ENCODE peak calls at places on chromosomes 2 and 18, in six cellular contexts. I is A549, H is GM12878, Z is K562, A is endothelial cell of umbilical vein, D is HepG2. S is an unnamed sample.

GRCh38 chr2:174546519-174547506 is 50.8 kb downstream of the WIPF1 start:
- DNase-seq in D (peak), I (no peak), A (peak), Z (peak), H (no peak), S (peak)

GRCh38 chr2:230932556-230933511 is 7.8 kb upstream of the GPR55 start:
- DNase-seq in H (no peak), Z (no peak), A (no peak), D (no peak), I (no peak), S (peak)

GRCh38 chr2:214203744-214204289 is 207.0 kb upstream of the VWC2L start:
- DNase-seq in I (no peak), A (no peak), H (no peak), D (no peak), Z (no peak), S (peak)

GRCh38 chr2:24682357-24682756 is 110.8 kb downstream of the PTRHD1 start:
- DNase-seq in H (no peak), A (peak), Z (no peak), I (no peak), D (no peak), S (no peak)

GRCh38 chr18:59383831-59384230 is 24.8 kb upstream of the LMAN1 start:
- DNase-seq in I (no peak), D (no peak), Z (no peak), H (no peak), A (no peak), S (no peak)

GRCh38 chr2:15609341-15610042 is 17.8 kb downstream of the DDX1 start:
- DNase-seq in A (no peak), D (no peak), H (no peak), Z (no peak), I (no peak), S (no peak)

GRCh38 chr18:56043691-56044090 is 455.7 kb upstream of the TCF4 start:
- DNase-seq in A (peak), I (no peak), Z (no peak), H (no peak), D (no peak), S (no peak)

GRCh38 chr2:3196716-3197115 is 180.9 kb downstream of the EIPR1 start:
- DNase-seq in H (no peak), D (no peak), Z (no peak), A (no peak), I (no peak), S (no peak)

GRCh38 chr2:28394331-28394877 is 1.7 kb downstream of the FOSL2 start:
- DNase-seq in D (no peak), A (peak), I (no peak), Z (no peak), H (no peak), S (peak)

GRCh38 chr2:83459456-83459855 is 999.6 kb downstream of the SUCLG1 start:
- DNase-seq in A (no peak), D (no peak), Z (no peak), I (no peak), H (no peak), S (peak)

GRCh38 chr2:238947920-238948710 is 100.2 kb downstream of the TWIST2 start:
- DNase-seq in I (peak), H (no peak), Z (no peak), D (peak), A (peak), S (peak)

GRCh38 chr2:42180300-42180699 is 11.1 kb downstream of the EML4 start:
- DNase-seq in H (no peak), I (no peak), D (no peak), A (no peak), Z (no peak), S (no peak)

GRCh38 chr2:10355471-10356458 is 53.1 kb downstream of the HPCAL1 start:
- DNase-seq in Z (no peak), H (no peak), I (no peak), A (no peak), D (no peak), S (no peak)

GRCh38 chr2:64804651-64805050 is 150.9 kb upstream of the SERTAD2 start:
- DNase-seq in A (no peak), I (no peak), H (no peak), Z (no peak), D (no peak), S (no peak)

GRCh38 chr2:108491848-108492247 is 42.4 kb upstream of the LIMS1 start:
- DNase-seq in H (no peak), Z (no peak), A (no peak), I (no peak), D (no peak), S (no peak)

GRCh38 chr18:24790347-24790746 is 329.9 kb downstream of the HRH4 start:
- DNase-seq in I (no peak), A (no peak), H (no peak), Z (no peak), D (no peak), S (no peak)

GRCh38 chr2:3467654-3468053 is 51.7 kb downstream of the ADI1 start:
- DNase-seq in Z (no peak), I (no peak), H (no peak), D (no peak), A (no peak), S (no peak)

GRCh38 chr18:66635342-66635741 is 31.5 kb upstream of the CDH19 start:
- DNase-seq in A (no peak), D (no peak), H (no peak), I (no peak), Z (no peak), S (no peak)

GRCh38 chr2:46134531-46135229 is 162.5 kb upstream of the EPAS1 start:
- DNase-seq in Z (no peak), I (no peak), D (no peak), A (no peak), H (no peak), S (no peak)

GRCh38 chr18:61635901-61636528 is 256.8 kb downstream of the RNF152 start:
- DNase-seq in H (no peak), I (no peak), Z (peak), A (peak), D (peak), S (peak)

GRCh38 chr2:199862779-199863178 is 11.8 kb upstream of the FTCDNL1 start:
- DNase-seq in H (no peak), Z (no peak), D (no peak), A (no peak), I (no peak), S (no peak)

GRCh38 chr18:13558132-13558531 is 168.2 kb downstream of the FAM210A start:
- DNase-seq in I (peak), H (no peak), A (peak), Z (peak), D (peak), S (peak)

GRCh38 chr2:95296036-95296435 is 1.1 kb upstream of the KCNIP3 start:
- DNase-seq in A (no peak), D (no peak), I (no peak), H (no peak), Z (no peak), S (no peak)

GRCh38 chr2:157438907-157439791 is 4.7 kb downstream of the CYTIP start:
- DNase-seq in D (no peak), H (no peak), I (no peak), A (no peak), Z (no peak), S (peak)

GRCh38 chr2:239214725-239215124 is 186.1 kb downstream of the HDAC4 start:
- DNase-seq in Z (no peak), A (no peak), D (no peak), H (no peak), I (no peak), S (no peak)

GRCh38 chr2:27954771-27955384 is 64.3 kb downstream of the BABAM2 start:
- DNase-seq in D (peak), H (peak), Z (no peak), I (peak), A (peak), S (peak)

GRCh38 chr18:33472554-33472953 is 32.0 kb upstream of the CCDC178 start:
- DNase-seq in Z (no peak), A (no peak), H (no peak), I (no peak), D (no peak), S (no peak)

GRCh38 chr2:96276787-96277499 is 10.9 kb downstream of the CIAO1 start:
- DNase-seq in D (no peak), A (no peak), I (no peak), H (no peak), Z (no peak), S (no peak)

GRCh38 chr18:35736696-35737095 is 155.2 kb downstream of the GALNT1 start:
- DNase-seq in Z (no peak), D (no peak), A (no peak), I (no peak), H (no peak), S (no peak)

GRCh38 chr2:172887280-172887679 is 151.6 kb downstream of the RAPGEF4 start:
- DNase-seq in A (no peak), H (no peak), Z (no peak), D (no peak), I (no peak), S (no peak)

GRCh38 chr2:138922973-138923563 is 142.9 kb upstream of the NXPH2 start:
- DNase-seq in H (no peak), Z (no peak), I (no peak), D (peak), A (peak), S (peak)

GRCh38 chr2:96631804-96632435 is 6.2 kb downstream of the KANSL3 start:
- DNase-seq in A (no peak), H (no peak), I (no peak), Z (no peak), D (peak), S (no peak)

GRCh38 chr2:61938511-61938910 is 33.0 kb downstream of the COMMD1 start:
- DNase-seq in H (no peak), A (no peak), Z (no peak), D (no peak), I (no peak), S (no peak)

GRCh38 chr2:224190871-224191270 is 151.8 kb upstream of the SERPINE2 start:
- DNase-seq in I (no peak), Z (no peak), H (no peak), A (no peak), D (no peak), S (no peak)
- TF ChIP-seq MYC in I (no peak), Z (no peak), H (no peak), A (no peak), D (no peak), S (no peak)

GRCh38 chr2:67834482-67834881 is 228.3 kb downstream of the C1D start:
- DNase-seq in I (no peak), H (no peak), D (no peak), A (no peak), Z (no peak), S (no peak)

GRCh38 chr2:67833632-67834031 is 229.2 kb downstream of the C1D start:
- DNase-seq in I (no peak), D (no peak), A (no peak), H (no peak), Z (no peak), S (no peak)

GRCh38 chr2:67836861-67837260 is 225.9 kb downstream of the C1D start:
- DNase-seq in Z (no peak), I (no peak), H (no peak), A (no peak), D (no peak), S (no peak)

GRCh38 chr2:67838205-67838604 is 224.6 kb downstream of the C1D start:
- DNase-seq in A (no peak), Z (no peak), H (no peak), I (no peak), D (no peak), S (no peak)

DNA sequence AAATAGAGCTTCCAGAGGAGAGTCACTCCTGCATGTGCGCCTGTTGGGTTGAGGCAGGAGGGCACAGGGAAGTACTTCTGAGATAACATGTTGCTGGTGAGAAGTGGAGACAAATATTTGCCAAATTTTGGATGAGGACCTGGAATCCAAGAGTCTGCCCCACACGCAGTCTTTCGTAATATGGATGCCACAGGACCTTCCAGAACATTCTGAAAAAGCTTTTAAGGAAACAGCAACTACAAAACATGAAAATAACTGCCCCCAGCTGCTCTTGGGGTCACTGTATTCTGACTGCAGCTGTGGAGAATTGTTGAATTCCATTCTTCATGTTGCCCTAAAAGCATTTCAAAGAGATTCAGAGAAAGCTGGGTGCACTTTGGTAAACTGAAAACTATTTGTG is 227.5 kb downstream of the C1D start:
- DNase-seq in I (no peak), H (no peak), D (no peak), Z (no peak), A (no peak), S (no peak)
- TF ChIP-seq POLR2A in I (no peak), H (no peak), D (no peak), Z (no peak), A (no peak), S (no peak)

DNA sequence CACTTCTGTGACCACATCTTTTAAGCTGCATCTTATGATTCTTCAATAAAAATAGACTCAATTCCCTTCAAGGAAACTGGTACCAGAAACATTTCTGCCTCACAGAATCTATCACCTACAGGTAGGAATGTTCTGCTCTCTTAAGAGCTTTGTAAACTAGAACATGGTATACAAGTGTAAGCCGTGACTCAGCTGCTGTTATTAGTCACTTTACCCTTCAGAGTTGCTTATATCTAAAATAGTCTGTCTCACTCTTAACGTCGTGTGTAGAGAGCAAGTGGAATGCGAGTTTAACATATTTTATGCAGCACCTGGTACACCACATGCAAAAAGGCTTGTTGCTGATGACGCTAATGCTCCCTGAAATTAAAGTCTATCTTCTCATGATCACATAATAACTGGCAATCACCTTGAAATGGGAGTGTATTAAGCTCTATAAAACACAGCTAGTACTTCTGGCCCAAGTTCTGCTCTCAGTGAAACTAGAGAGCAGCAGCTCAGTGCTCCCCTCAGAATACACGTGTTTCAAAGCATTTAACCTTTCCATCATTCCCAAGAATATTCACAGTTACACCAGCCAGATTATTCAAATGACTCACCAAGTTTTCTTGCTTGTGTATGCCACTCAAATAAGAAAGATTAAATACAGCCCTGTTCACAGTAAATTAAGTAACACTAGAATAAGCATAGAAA is 420.0 kb downstream of the ZEB2 start:
- DNase-seq in H (no peak), Z (no peak), A (peak), I (peak), D (no peak), S (no peak)
- TF ChIP-seq MYC in H (no peak), Z (no peak), A (no peak), I (no peak), D (no peak), S (no peak)

GRCh38 chr2:207706936-207707860 is 4.2 kb upstream of the CCNYL1 start:
- DNase-seq in Z (no peak), A (no peak), I (no peak), D (no peak), H (no peak), S (peak)

GRCh38 chr2:207710814-207711740 is at the start of gene CCNYL1:
- DNase-seq in H (peak), D (peak), I (peak), A (peak), Z (peak), S (peak)

GRCh38 chr2:207716061-207716460 is 4.6 kb downstream of the CCNYL1 start:
- DNase-seq in I (no peak), A (no peak), H (no peak), D (no peak), Z (no peak), S (no peak)

DNA sequence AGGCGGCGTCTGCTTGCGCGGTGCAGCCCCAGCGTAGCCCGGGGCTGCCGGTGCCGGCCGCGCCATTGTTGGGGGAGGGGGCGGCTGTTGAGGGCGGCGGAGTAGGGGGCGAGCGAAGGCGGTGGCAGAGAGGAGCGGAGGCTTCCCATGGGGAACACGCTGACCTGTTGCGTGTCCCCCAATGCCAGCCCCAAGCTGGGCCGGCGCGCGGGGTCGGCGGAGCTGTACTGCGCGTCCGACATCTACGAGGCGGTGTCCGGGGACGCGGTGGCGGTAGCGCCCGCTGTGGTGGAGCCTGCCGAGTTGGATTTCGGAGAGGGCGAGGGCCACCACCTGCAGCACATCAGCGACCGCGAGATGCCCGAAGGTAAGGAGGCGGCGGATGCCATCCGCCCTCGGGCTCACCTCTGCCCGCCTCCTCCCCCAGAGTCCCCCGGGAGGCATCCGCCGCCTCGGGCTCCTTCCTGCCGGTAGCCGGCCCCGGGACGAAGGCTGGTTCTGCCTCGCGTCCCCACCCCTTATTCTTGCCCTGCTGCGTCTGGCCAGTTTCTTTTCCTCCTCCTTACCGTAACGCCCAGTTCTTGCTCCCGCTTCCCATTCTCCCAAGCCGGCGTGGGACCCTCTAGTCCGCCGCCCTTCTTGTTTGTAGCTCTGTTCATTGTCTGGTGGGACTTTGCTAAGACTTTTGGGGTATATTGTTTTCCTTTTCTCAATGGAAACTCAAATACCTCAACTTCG is 479 bp downstream of the CCNYL1 start:
- DNase-seq in Z (peak), D (no peak), H (no peak), I (peak), A (peak), S (peak)
- TF ChIP-seq POLR2A in Z (no peak), D (no peak), H (peak), I (no peak), A (no peak), S (no peak)